ENCODE peak calls at places on chromosomes 6 and 20, in seven cellular contexts. One of them, this sample, is unnamed.

GRCh38 chr20:46774943-46775560 is 65.6 kb downstream of the SLC2A10 start:
- DNase-seq in NB4: no peak
- DNase-seq in GM20000: no peak
- DNase-seq in prostate gland: no peak
- DNase-seq in CD4-positive, alpha-beta T cell: no peak
- DNase-seq in ascending aorta: no peak
- DNase-seq in adrenal gland: no peak
- DNase-seq in this sample: no peak

GRCh38 chr20:38680492-38681118 is 43.7 kb upstream of the SLC32A1 start:
- DNase-seq in NB4: peak; percentile 59
- DNase-seq in GM20000: peak; percentile 39
- DNase-seq in prostate gland: no peak
- DNase-seq in CD4-positive, alpha-beta T cell: no peak
- DNase-seq in ascending aorta: no peak
- DNase-seq in adrenal gland: peak; percentile 31
- DNase-seq in this sample: no peak

GRCh38 chr20:62717933-62718332 is 9.3 kb downstream of the NTSR1 start:
- DNase-seq in NB4: no peak
- DNase-seq in GM20000: no peak
- DNase-seq in prostate gland: no peak
- DNase-seq in CD4-positive, alpha-beta T cell: no peak
- DNase-seq in ascending aorta: no peak
- DNase-seq in adrenal gland: no peak
- DNase-seq in this sample: no peak

GRCh38 chr6:13760948-13761347 is 49.3 kb upstream of the RANBP9 start:
- DNase-seq in NB4: peak; percentile 40
- DNase-seq in GM20000: no peak
- DNase-seq in prostate gland: no peak
- DNase-seq in CD4-positive, alpha-beta T cell: no peak
- DNase-seq in ascending aorta: peak; percentile 84
- DNase-seq in adrenal gland: no peak
- DNase-seq in this sample: no peak

GRCh38 chr6:35202066-35202546 is 11.7 kb upstream of the SCUBE3 start:
- DNase-seq in NB4: no peak
- DNase-seq in GM20000: no peak
- DNase-seq in prostate gland: peak; percentile 9
- DNase-seq in CD4-positive, alpha-beta T cell: no peak
- DNase-seq in ascending aorta: no peak
- DNase-seq in adrenal gland: no peak
- DNase-seq in this sample: no peak

GRCh38 chr6:111993342-111993741 is 60.6 kb upstream of the CCN6 start:
- DNase-seq in NB4: no peak
- DNase-seq in GM20000: no peak
- DNase-seq in prostate gland: no peak
- DNase-seq in CD4-positive, alpha-beta T cell: no peak
- DNase-seq in ascending aorta: no peak
- DNase-seq in adrenal gland: no peak
- DNase-seq in this sample: no peak

GRCh38 chr6:52328303-52328662 is 33.7 kb upstream of the PAQR8 start:
- DNase-seq in NB4: no peak
- DNase-seq in GM20000: no peak
- DNase-seq in prostate gland: no peak
- DNase-seq in CD4-positive, alpha-beta T cell: no peak
- DNase-seq in ascending aorta: no peak
- DNase-seq in adrenal gland: no peak
- DNase-seq in this sample: no peak

GRCh38 chr6:77383026-77383425 is 80.3 kb downstream of the HTR1B start:
- DNase-seq in NB4: no peak
- DNase-seq in GM20000: no peak
- DNase-seq in prostate gland: no peak
- DNase-seq in CD4-positive, alpha-beta T cell: no peak
- DNase-seq in ascending aorta: no peak
- DNase-seq in adrenal gland: no peak
- DNase-seq in this sample: no peak

GRCh38 chr20:49599746-49600113 is 31.8 kb upstream of the PTGIS start:
- DNase-seq in NB4: no peak
- DNase-seq in GM20000: no peak
- DNase-seq in prostate gland: no peak
- DNase-seq in CD4-positive, alpha-beta T cell: no peak
- DNase-seq in ascending aorta: no peak
- DNase-seq in adrenal gland: no peak
- DNase-seq in this sample: no peak

GRCh38 chr6:52330470-52330869 is 31.5 kb upstream of the PAQR8 start:
- DNase-seq in NB4: peak; percentile 33
- DNase-seq in GM20000: no peak
- DNase-seq in prostate gland: no peak
- DNase-seq in CD4-positive, alpha-beta T cell: no peak
- DNase-seq in ascending aorta: no peak
- DNase-seq in adrenal gland: no peak
- DNase-seq in this sample: no peak

GRCh38 chr20:63908008-63908682 is 13.2 kb downstream of the DNAJC5 start:
- DNase-seq in NB4: no peak
- DNase-seq in GM20000: no peak
- DNase-seq in prostate gland: no peak
- DNase-seq in CD4-positive, alpha-beta T cell: no peak
- DNase-seq in ascending aorta: no peak
- DNase-seq in adrenal gland: no peak
- DNase-seq in this sample: no peak

GRCh38 chr6:5936140-5936539 is 70.6 kb downstream of the NRN1 start:
- DNase-seq in NB4: no peak
- DNase-seq in GM20000: no peak
- DNase-seq in prostate gland: no peak
- DNase-seq in CD4-positive, alpha-beta T cell: no peak
- DNase-seq in ascending aorta: no peak
- DNase-seq in adrenal gland: no peak
- DNase-seq in this sample: no peak

GRCh38 chr6:90677440-90677839 is 90.6 kb upstream of the MAP3K7 start:
- DNase-seq in NB4: no peak
- DNase-seq in GM20000: no peak
- DNase-seq in prostate gland: no peak
- DNase-seq in CD4-positive, alpha-beta T cell: no peak
- DNase-seq in ascending aorta: no peak
- DNase-seq in adrenal gland: no peak
- DNase-seq in this sample: no peak

GRCh38 chr6:79762370-79762769 is 131.2 kb downstream of the SH3BGRL2 start:
- DNase-seq in NB4: no peak
- DNase-seq in GM20000: no peak
- DNase-seq in prostate gland: no peak
- DNase-seq in CD4-positive, alpha-beta T cell: no peak
- DNase-seq in ascending aorta: no peak
- DNase-seq in adrenal gland: no peak
- DNase-seq in this sample: no peak
- TF ChIP-seq CTCF in NB4: peak; percentile 15
- TF ChIP-seq CTCF in GM20000: no peak
- TF ChIP-seq CTCF in prostate gland: no peak
- TF ChIP-seq CTCF in CD4-positive, alpha-beta T cell: no peak
- TF ChIP-seq CTCF in ascending aorta: no peak
- TF ChIP-seq CTCF in adrenal gland: no peak
- TF ChIP-seq CTCF in this sample: no peak

GRCh38 chr6:152595507-152595906 is 41.7 kb downstream of the SYNE1 start:
- DNase-seq in NB4: no peak
- DNase-seq in GM20000: no peak
- DNase-seq in prostate gland: no peak
- DNase-seq in CD4-positive, alpha-beta T cell: no peak
- DNase-seq in ascending aorta: no peak
- DNase-seq in adrenal gland: no peak
- DNase-seq in this sample: no peak
- TF ChIP-seq CTCF in NB4: peak; percentile 35
- TF ChIP-seq CTCF in GM20000: no peak
- TF ChIP-seq CTCF in prostate gland: no peak
- TF ChIP-seq CTCF in CD4-positive, alpha-beta T cell: no peak
- TF ChIP-seq CTCF in ascending aorta: peak; percentile 10
- TF ChIP-seq CTCF in adrenal gland: peak; percentile 33
- TF ChIP-seq CTCF in this sample: peak; percentile 14

DNA sequence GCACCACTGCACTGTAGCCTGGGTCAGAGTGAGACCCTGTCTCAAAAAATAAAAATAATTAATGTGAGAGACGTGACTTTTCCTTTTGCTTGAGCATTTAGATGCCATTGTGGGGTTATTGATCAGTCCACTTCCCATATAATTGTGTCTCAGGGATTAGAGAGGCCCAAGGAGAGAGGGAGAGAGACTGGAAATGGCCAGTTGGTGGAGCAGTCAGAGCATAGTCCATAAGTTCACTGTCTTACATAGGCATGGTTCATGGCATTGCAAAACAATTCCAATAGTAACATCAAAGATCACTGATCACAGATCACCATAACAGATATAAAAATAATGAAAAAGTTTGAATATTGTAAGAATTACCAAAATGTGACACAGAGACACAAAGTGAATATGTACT is 15.2 kb upstream of the SDHAF4 start:
- DNase-seq in NB4: no peak
- DNase-seq in GM20000: no peak
- DNase-seq in prostate gland: no peak
- DNase-seq in CD4-positive, alpha-beta T cell: no peak
- DNase-seq in ascending aorta: no peak
- DNase-seq in adrenal gland: no peak
- DNase-seq in this sample: no peak
- TF ChIP-seq CTCF in NB4: no peak
- TF ChIP-seq CTCF in GM20000: no peak
- TF ChIP-seq CTCF in prostate gland: no peak
- TF ChIP-seq CTCF in CD4-positive, alpha-beta T cell: no peak
- TF ChIP-seq CTCF in ascending aorta: no peak
- TF ChIP-seq CTCF in adrenal gland: no peak
- TF ChIP-seq CTCF in this sample: no peak

GRCh38 chr6:167501831-167502385 is 177.0 kb downstream of the TTLL2 start:
- DNase-seq in NB4: peak; percentile 15
- DNase-seq in GM20000: no peak
- DNase-seq in prostate gland: peak; percentile 49
- DNase-seq in CD4-positive, alpha-beta T cell: no peak
- DNase-seq in ascending aorta: no peak
- DNase-seq in adrenal gland: no peak
- DNase-seq in this sample: no peak
- TF ChIP-seq CTCF in NB4: no peak
- TF ChIP-seq CTCF in GM20000: no peak
- TF ChIP-seq CTCF in prostate gland: no peak
- TF ChIP-seq CTCF in CD4-positive, alpha-beta T cell: no peak
- TF ChIP-seq CTCF in ascending aorta: no peak
- TF ChIP-seq CTCF in adrenal gland: no peak
- TF ChIP-seq CTCF in this sample: peak; percentile 0

GRCh38 chr6:163120223-163120622 is 294.3 kb upstream of the QKI start:
- DNase-seq in NB4: no peak
- DNase-seq in GM20000: no peak
- DNase-seq in prostate gland: no peak
- DNase-seq in CD4-positive, alpha-beta T cell: no peak
- DNase-seq in ascending aorta: no peak
- DNase-seq in adrenal gland: no peak
- DNase-seq in this sample: no peak
- TF ChIP-seq CTCF in NB4: peak; percentile 19
- TF ChIP-seq CTCF in GM20000: no peak
- TF ChIP-seq CTCF in prostate gland: no peak
- TF ChIP-seq CTCF in CD4-positive, alpha-beta T cell: no peak
- TF ChIP-seq CTCF in ascending aorta: no peak
- TF ChIP-seq CTCF in adrenal gland: no peak
- TF ChIP-seq CTCF in this sample: peak; percentile 17

GRCh38 chr6:69866351-69867074 is at the start of gene COL19A1:
- DNase-seq in NB4: peak; percentile 15
- DNase-seq in GM20000: peak; percentile 59
- DNase-seq in prostate gland: no peak
- DNase-seq in CD4-positive, alpha-beta T cell: peak; percentile 37
- DNase-seq in ascending aorta: no peak
- DNase-seq in adrenal gland: peak; percentile 14
- DNase-seq in this sample: peak; percentile 48

GRCh38 chr6:69868961-69869360 is 2.6 kb downstream of the COL19A1 start:
- DNase-seq in NB4: no peak
- DNase-seq in GM20000: no peak
- DNase-seq in prostate gland: no peak
- DNase-seq in CD4-positive, alpha-beta T cell: no peak
- DNase-seq in ascending aorta: no peak
- DNase-seq in adrenal gland: no peak
- DNase-seq in this sample: no peak

GRCh38 chr6:69865126-69865525 is 1.2 kb upstream of the COL19A1 start:
- DNase-seq in NB4: no peak
- DNase-seq in GM20000: no peak
- DNase-seq in prostate gland: no peak
- DNase-seq in CD4-positive, alpha-beta T cell: no peak
- DNase-seq in ascending aorta: no peak
- DNase-seq in adrenal gland: no peak
- DNase-seq in this sample: no peak

GRCh38 chr6:69868252-69868804 is 2.0 kb downstream of the COL19A1 start:
- DNase-seq in NB4: no peak
- DNase-seq in GM20000: no peak
- DNase-seq in prostate gland: no peak
- DNase-seq in CD4-positive, alpha-beta T cell: no peak
- DNase-seq in ascending aorta: no peak
- DNase-seq in adrenal gland: no peak
- DNase-seq in this sample: no peak

DNA sequence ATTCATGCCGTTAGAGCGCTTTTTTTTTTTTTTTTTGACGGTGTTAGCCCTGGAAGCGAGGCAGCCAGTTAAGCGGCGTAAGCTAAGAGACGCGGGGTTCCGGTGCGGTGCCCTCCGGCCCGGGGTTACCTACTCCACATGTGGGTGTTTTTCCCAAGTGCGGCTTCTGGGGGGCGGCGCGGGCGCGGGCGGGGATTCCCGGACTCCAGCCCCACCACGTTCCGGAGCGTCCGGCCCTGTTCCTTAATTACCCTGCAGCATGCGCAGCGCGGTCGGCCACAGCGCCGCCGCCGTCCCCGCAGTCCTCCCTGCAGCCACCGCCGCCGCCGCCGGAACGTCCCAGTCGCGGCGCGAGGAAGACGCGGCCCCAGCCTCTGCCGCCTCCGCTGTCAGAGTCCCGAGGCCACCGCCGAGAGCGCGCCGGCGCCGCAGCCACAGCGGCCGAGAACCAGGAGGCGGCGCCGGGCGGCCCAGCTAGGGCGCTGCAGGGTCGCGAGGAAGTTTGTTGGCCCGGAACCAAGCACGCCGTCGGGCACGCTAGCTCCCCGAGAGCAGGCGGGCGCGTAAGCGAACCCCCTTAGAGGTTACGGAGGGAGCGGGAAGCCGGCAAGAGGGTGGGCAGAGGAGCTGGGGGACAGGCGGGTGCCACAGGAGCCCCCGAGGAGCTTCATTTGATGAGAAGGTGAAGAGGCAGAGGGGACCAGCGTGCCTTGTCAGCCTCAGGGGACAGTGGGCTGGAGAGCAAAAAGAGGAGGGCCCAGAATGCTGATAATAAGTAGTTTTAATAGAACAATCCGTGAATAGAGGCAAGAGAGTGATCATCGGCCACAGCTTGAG is 937 bp downstream of the COL19A1 start:
- DNase-seq in NB4: peak; percentile 79
- DNase-seq in GM20000: peak; percentile 75
- DNase-seq in prostate gland: peak; percentile 22
- DNase-seq in CD4-positive, alpha-beta T cell: peak; percentile 69
- DNase-seq in ascending aorta: peak; percentile 74
- DNase-seq in adrenal gland: peak; percentile 33
- DNase-seq in this sample: peak; percentile 68
- TF ChIP-seq CTCF in NB4: no peak
- TF ChIP-seq CTCF in GM20000: no peak
- TF ChIP-seq CTCF in prostate gland: no peak
- TF ChIP-seq CTCF in CD4-positive, alpha-beta T cell: no peak
- TF ChIP-seq CTCF in ascending aorta: no peak
- TF ChIP-seq CTCF in adrenal gland: no peak
- TF ChIP-seq CTCF in this sample: peak; percentile 38